ENCODE peak calls at places on chromosomes 7 and 10, in nine cellular contexts. One of them, this sample, is unnamed.

GRCh38 chr7:94088560-94088959 is 84.4 kb upstream of the BET1 start:
- DNase-seq in neural progenitor cell: no peak
- DNase-seq in GM23248: peak
- DNase-seq in HCT116: no peak
- DNase-seq in GM23338: no peak
- DNase-seq in MM.1S: no peak
- DNase-seq in PC-3: no peak
- DNase-seq in OCI-LY7: no peak
- DNase-seq in SK-N-SH: no peak
- DNase-seq in this sample: no peak

GRCh38 chr10:78630944-78631838 is 437.6 kb upstream of the ZMIZ1 start:
- DNase-seq in neural progenitor cell: no peak
- DNase-seq in GM23248: no peak
- DNase-seq in HCT116: no peak
- DNase-seq in GM23338: no peak
- DNase-seq in MM.1S: no peak
- DNase-seq in PC-3: no peak
- DNase-seq in OCI-LY7: no peak
- DNase-seq in SK-N-SH: no peak
- DNase-seq in this sample: no peak

GRCh38 chr7:101134399-101134980 is 7.6 kb downstream of the SERPINE1 start:
- DNase-seq in neural progenitor cell: peak
- DNase-seq in GM23248: peak
- DNase-seq in HCT116: no peak
- DNase-seq in GM23338: no peak
- DNase-seq in MM.1S: no peak
- DNase-seq in PC-3: peak
- DNase-seq in OCI-LY7: no peak
- DNase-seq in SK-N-SH: no peak
- DNase-seq in this sample: no peak

GRCh38 chr7:123718773-123719480 is 29.9 kb downstream of the WASL start:
- DNase-seq in neural progenitor cell: no peak
- DNase-seq in GM23248: no peak
- DNase-seq in HCT116: no peak
- DNase-seq in GM23338: no peak
- DNase-seq in MM.1S: no peak
- DNase-seq in PC-3: no peak
- DNase-seq in OCI-LY7: no peak
- DNase-seq in SK-N-SH: no peak
- DNase-seq in this sample: no peak

GRCh38 chr7:840001-840600 is 7.8 kb downstream of the SUN1 start:
- DNase-seq in neural progenitor cell: no peak
- DNase-seq in GM23248: no peak
- DNase-seq in HCT116: no peak
- DNase-seq in GM23338: no peak
- DNase-seq in MM.1S: no peak
- DNase-seq in PC-3: no peak
- DNase-seq in OCI-LY7: no peak
- DNase-seq in SK-N-SH: no peak
- DNase-seq in this sample: no peak

GRCh38 chr10:130231211-130231850 is 95.1 kb downstream of the GLRX3 start:
- DNase-seq in neural progenitor cell: no peak
- DNase-seq in GM23248: no peak
- DNase-seq in HCT116: no peak
- DNase-seq in GM23338: no peak
- DNase-seq in MM.1S: no peak
- DNase-seq in PC-3: no peak
- DNase-seq in OCI-LY7: no peak
- DNase-seq in SK-N-SH: no peak
- DNase-seq in this sample: no peak

GRCh38 chr10:125633517-125633999 is 49.4 kb downstream of the TEX36 start:
- DNase-seq in neural progenitor cell: no peak
- DNase-seq in GM23248: no peak
- DNase-seq in HCT116: peak
- DNase-seq in GM23338: no peak
- DNase-seq in MM.1S: no peak
- DNase-seq in PC-3: peak
- DNase-seq in OCI-LY7: no peak
- DNase-seq in SK-N-SH: no peak
- DNase-seq in this sample: no peak

GRCh38 chr10:53108317-53108934 is 335.8 kb upstream of the MBL2 start:
- DNase-seq in neural progenitor cell: no peak
- DNase-seq in GM23248: no peak
- DNase-seq in HCT116: no peak
- DNase-seq in GM23338: no peak
- DNase-seq in MM.1S: no peak
- DNase-seq in PC-3: peak
- DNase-seq in OCI-LY7: no peak
- DNase-seq in SK-N-SH: no peak
- DNase-seq in this sample: no peak

GRCh38 chr10:843703-844102 is 87.8 kb downstream of the LARP4B start:
- DNase-seq in neural progenitor cell: no peak
- DNase-seq in GM23248: peak
- DNase-seq in HCT116: no peak
- DNase-seq in GM23338: no peak
- DNase-seq in MM.1S: no peak
- DNase-seq in PC-3: no peak
- DNase-seq in OCI-LY7: no peak
- DNase-seq in SK-N-SH: no peak
- DNase-seq in this sample: no peak

DNA sequence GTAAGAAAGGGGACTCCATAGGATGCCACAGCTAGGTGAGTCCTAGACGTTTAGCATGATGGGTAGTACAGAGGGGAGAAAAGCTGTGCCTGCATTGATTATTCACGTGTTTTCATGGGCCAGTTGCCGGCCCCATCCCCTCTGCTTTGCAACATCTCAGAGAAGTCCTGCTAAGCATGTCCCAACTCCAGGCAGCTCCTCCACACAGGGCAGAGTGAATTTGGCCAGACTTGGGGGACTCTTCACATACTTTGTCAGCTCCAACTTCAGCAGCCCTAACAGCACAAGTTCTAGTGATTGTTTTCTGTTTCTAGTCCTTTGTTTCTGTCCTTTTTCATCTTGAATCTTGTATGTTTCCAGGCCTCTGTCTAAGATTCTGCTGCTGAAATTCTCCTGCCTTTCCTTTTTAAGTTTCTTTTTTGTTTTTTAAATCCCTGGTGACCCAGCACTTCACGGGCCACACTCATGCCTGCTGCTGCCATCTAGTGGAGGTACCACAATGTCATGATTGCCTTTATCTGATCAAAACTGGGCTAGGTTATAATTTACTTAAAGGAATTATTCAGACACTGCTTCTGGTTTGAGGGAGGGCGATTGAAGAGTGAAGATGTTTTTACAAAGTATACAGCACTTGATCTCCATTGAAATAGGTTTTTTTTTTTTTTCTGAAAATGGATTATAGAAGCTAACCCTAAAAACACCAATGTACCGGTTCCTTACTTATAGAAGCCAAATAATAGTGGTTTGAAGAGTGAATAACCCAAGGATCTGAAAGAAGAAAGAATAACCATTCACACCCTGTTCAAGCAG is 276.9 kb downstream of the CSTF2T start:
- DNase-seq in neural progenitor cell: peak
- DNase-seq in GM23248: peak
- DNase-seq in HCT116: peak
- DNase-seq in GM23338: peak
- DNase-seq in MM.1S: peak
- DNase-seq in PC-3: peak
- DNase-seq in OCI-LY7: peak
- DNase-seq in SK-N-SH: peak
- DNase-seq in this sample: peak
- H2AFZ ChIP-seq in neural progenitor cell: peak
- H2AFZ ChIP-seq in GM23248: peak
- H2AFZ ChIP-seq in HCT116: peak
- H2AFZ ChIP-seq in GM23338: no peak
- H2AFZ ChIP-seq in MM.1S: peak
- H2AFZ ChIP-seq in PC-3: peak
- H2AFZ ChIP-seq in OCI-LY7: no peak
- H2AFZ ChIP-seq in SK-N-SH: peak
- H2AFZ ChIP-seq in this sample: no peak

GRCh38 chr10:119208553-119208940 is 1.2 kb downstream of the GRK5 start:
- DNase-seq in neural progenitor cell: no peak
- DNase-seq in GM23248: peak
- DNase-seq in HCT116: no peak
- DNase-seq in GM23338: no peak
- DNase-seq in MM.1S: no peak
- DNase-seq in PC-3: peak
- DNase-seq in OCI-LY7: peak
- DNase-seq in SK-N-SH: no peak
- DNase-seq in this sample: no peak

GRCh38 chr10:119209050-119209735 is 1.8 kb downstream of the GRK5 start:
- DNase-seq in neural progenitor cell: peak
- DNase-seq in GM23248: peak
- DNase-seq in HCT116: no peak
- DNase-seq in GM23338: peak
- DNase-seq in MM.1S: no peak
- DNase-seq in PC-3: peak
- DNase-seq in OCI-LY7: peak
- DNase-seq in SK-N-SH: peak
- DNase-seq in this sample: peak

GRCh38 chr10:119206603-119207366 is 586 bp upstream of the GRK5 start:
- DNase-seq in neural progenitor cell: peak
- DNase-seq in GM23248: peak
- DNase-seq in HCT116: no peak
- DNase-seq in GM23338: peak
- DNase-seq in MM.1S: peak
- DNase-seq in PC-3: peak
- DNase-seq in OCI-LY7: peak
- DNase-seq in SK-N-SH: peak
- DNase-seq in this sample: peak

GRCh38 chr10:119207367-119207668 is at the start of gene GRK5:
- DNase-seq in neural progenitor cell: peak
- DNase-seq in GM23248: peak
- DNase-seq in HCT116: peak
- DNase-seq in GM23338: peak
- DNase-seq in MM.1S: peak
- DNase-seq in PC-3: peak
- DNase-seq in OCI-LY7: peak
- DNase-seq in SK-N-SH: peak
- DNase-seq in this sample: peak

DNA sequence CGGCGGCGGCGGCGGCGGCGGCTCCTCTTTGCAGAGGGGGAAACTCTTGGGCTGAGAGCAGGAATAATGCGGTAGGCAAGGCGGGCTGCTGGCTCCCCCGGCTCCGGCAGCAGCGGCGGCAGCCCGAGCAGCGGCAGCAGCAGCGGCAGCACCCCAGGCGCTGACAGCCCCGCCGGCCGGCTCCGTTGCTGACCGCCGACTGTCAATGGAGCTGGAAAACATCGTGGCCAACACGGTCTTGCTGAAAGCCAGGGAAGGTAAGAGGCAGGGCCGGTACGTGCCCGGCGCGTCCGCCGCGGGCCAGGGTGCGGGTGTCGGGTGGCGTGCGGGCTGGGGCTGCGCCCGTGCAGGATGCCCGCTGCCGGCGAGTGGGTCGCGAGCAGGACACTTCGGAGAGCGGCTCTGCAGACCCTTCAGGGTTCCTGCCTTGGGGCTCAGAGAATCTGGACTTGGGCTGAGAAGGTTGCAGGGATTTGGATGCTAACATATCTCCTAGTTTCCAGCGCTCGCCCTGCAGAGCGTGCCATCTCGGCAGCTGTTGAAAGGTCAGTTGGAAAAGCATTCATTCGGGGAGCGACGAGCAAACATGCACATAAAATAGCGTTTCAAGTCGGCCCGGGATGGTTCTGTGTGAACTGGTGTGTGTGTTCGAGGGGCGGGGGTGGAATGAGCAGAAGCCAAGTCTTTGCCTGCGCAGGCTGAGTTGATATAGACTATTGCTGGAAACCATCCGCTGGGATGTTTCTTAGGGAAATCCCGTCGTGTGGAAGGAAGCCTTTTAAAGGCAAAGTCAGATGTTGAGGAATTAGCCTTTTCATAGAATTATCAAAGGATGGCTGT is 562 bp downstream of the GRK5 start:
- DNase-seq in neural progenitor cell: peak
- DNase-seq in GM23248: peak
- DNase-seq in HCT116: no peak
- DNase-seq in GM23338: peak
- DNase-seq in MM.1S: peak
- DNase-seq in PC-3: peak
- DNase-seq in OCI-LY7: peak
- DNase-seq in SK-N-SH: peak
- DNase-seq in this sample: peak
- TF ChIP-seq EZH2phosphoT487 in neural progenitor cell: peak
- TF ChIP-seq EZH2phosphoT487 in GM23248: no peak
- TF ChIP-seq EZH2phosphoT487 in HCT116: no peak
- TF ChIP-seq EZH2phosphoT487 in GM23338: no peak
- TF ChIP-seq EZH2phosphoT487 in MM.1S: no peak
- TF ChIP-seq EZH2phosphoT487 in PC-3: no peak
- TF ChIP-seq EZH2phosphoT487 in OCI-LY7: no peak
- TF ChIP-seq EZH2phosphoT487 in SK-N-SH: no peak
- TF ChIP-seq EZH2phosphoT487 in this sample: no peak

DNA sequence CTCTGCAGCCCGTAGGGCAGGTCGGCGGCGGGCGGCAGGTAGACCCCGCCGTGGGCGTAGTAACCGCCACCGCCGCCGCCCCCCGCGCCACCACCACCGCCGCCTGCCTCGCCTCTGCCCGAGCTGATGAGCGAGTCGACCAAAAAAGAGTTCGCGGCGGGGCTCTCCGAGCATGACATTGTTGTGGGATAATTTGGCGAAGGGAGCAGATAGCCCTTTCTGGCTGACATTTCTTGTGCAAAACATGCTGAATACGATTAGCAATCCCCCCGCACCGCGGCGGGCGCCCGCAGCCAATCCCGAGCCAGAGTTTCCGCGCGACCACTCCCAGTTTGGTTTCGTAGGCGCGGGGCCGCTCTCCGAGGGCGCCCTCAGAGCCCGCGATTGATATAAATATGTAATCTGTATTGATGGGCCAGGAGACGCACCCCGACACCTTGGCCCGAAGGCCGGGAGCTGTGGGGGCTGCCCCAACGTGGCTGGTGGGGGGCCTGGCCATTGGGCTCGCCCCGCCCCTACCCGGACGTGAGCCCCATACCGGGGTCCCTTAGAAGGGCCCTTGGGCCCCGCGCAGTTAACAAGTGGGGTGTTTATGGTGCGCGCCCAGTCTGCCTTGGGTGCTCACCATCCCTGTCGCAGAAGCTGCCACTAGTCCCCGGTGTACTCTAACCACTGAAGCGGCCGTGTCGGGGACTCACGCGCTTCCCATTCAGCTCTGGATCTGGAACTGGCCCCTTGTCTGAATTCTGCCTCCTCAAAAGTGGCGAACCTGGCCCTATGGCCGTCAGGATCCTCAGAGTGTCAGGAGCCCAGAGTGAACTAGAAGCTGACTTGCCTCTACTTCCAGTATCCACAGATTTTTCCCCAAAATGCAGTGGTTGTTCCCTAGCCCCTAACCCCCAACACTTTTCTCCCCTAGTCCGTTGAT is at the start of gene HOXA10:
- DNase-seq in neural progenitor cell: no peak
- DNase-seq in GM23248: peak
- DNase-seq in HCT116: no peak
- DNase-seq in GM23338: peak
- DNase-seq in MM.1S: no peak
- DNase-seq in PC-3: peak
- DNase-seq in OCI-LY7: no peak
- DNase-seq in SK-N-SH: no peak
- DNase-seq in this sample: no peak
- H2AFZ ChIP-seq in neural progenitor cell: no peak
- H2AFZ ChIP-seq in GM23248: peak
- H2AFZ ChIP-seq in HCT116: no peak
- H2AFZ ChIP-seq in GM23338: no peak
- H2AFZ ChIP-seq in MM.1S: peak
- H2AFZ ChIP-seq in PC-3: peak
- H2AFZ ChIP-seq in OCI-LY7: no peak
- H2AFZ ChIP-seq in SK-N-SH: peak
- H2AFZ ChIP-seq in this sample: peak

GRCh38 chr10:97321807-97322195 is 2.7 kb downstream of the FRAT1 start:
- DNase-seq in neural progenitor cell: peak
- DNase-seq in GM23248: no peak
- DNase-seq in HCT116: no peak
- DNase-seq in GM23338: peak
- DNase-seq in MM.1S: no peak
- DNase-seq in PC-3: no peak
- DNase-seq in OCI-LY7: no peak
- DNase-seq in SK-N-SH: no peak
- DNase-seq in this sample: no peak
- TF ChIP-seq EZH2phosphoT487 in neural progenitor cell: no peak
- TF ChIP-seq EZH2phosphoT487 in GM23248: no peak
- TF ChIP-seq EZH2phosphoT487 in HCT116: no peak
- TF ChIP-seq EZH2phosphoT487 in GM23338: no peak
- TF ChIP-seq EZH2phosphoT487 in MM.1S: no peak
- TF ChIP-seq EZH2phosphoT487 in PC-3: no peak
- TF ChIP-seq EZH2phosphoT487 in OCI-LY7: no peak
- TF ChIP-seq EZH2phosphoT487 in SK-N-SH: no peak
- TF ChIP-seq EZH2phosphoT487 in this sample: no peak